ENCODE peak calls at places on chromosome 16, in six cellular contexts. I, U, C, E, S and M are unnamed samples.

GRCh38 chr16:82657239-82657638 is 30.5 kb downstream of the CDH13 start:
- DNase-seq in I (no peak), U (no peak), C (no peak), E (no peak), S (no peak), M (no peak)

GRCh38 chr16:57976331-57976796 is 5.4 kb upstream of the CNGB1 start:
- DNase-seq in I (no peak), U (no peak), C (no peak), E (peak; percentile 96), S (no peak), M (no peak)

GRCh38 chr16:46862555-46863447 is 21.4 kb upstream of the GPT2 start:
- DNase-seq in I (no peak), U (no peak), C (no peak), E (no peak), S (no peak), M (no peak)

GRCh38 chr16:1638757-1639156 is 26.6 kb downstream of the CRAMP1 start:
- DNase-seq in I (no peak), U (no peak), C (no peak), E (no peak), S (no peak), M (no peak)

GRCh38 chr16:5041604-5042133 is 7.9 kb upstream of the NAGPA start:
- DNase-seq in I (no peak), U (no peak), C (peak; percentile 41), E (no peak), S (no peak), M (no peak)

GRCh38 chr16:54126907-54127306 is 159.7 kb downstream of the IRX3 start:
- DNase-seq in I (no peak), U (no peak), C (no peak), E (no peak), S (no peak), M (no peak)

GRCh38 chr16:21590791-21591190 is 8.6 kb upstream of the METTL9 start:
- DNase-seq in I (no peak), U (no peak), C (no peak), E (no peak), S (no peak), M (no peak)

GRCh38 chr16:31202402-31203385 is at the start of gene PYCARD:
- DNase-seq in I (peak; percentile 60), U (no peak), C (no peak), E (peak; percentile 56), S (no peak), M (peak; percentile 79)

GRCh38 chr16:181668-182021 is 1.4 kb downstream of the HBQ1 start:
- DNase-seq in I (peak; percentile 43), U (no peak), C (no peak), E (no peak), S (no peak), M (no peak)

GRCh38 chr16:55154956-55155355 is 169.0 kb upstream of the IRX6 start:
- DNase-seq in I (no peak), U (no peak), C (no peak), E (no peak), S (no peak), M (no peak)

GRCh38 chr16:1991135-1991551 is 1.4 kb downstream of the SYNGR3 start:
- DNase-seq in I (no peak), U (no peak), C (peak; percentile 71), E (no peak), S (no peak), M (no peak)

GRCh38 chr16:88649195-88649923 is 1.5 kb downstream of the CYBA start:
- DNase-seq in I (no peak), U (no peak), C (no peak), E (no peak), S (peak; percentile 68), M (no peak)

GRCh38 chr16:57533618-57534336 is 2.6 kb downstream of the CCDC102A start:
- DNase-seq in I (peak; percentile 66), U (no peak), C (no peak), E (peak; percentile 6), S (no peak), M (no peak)

GRCh38 chr16:28891964-28892890 is 13.9 kb downstream of the ATP2A1 start:
- DNase-seq in I (no peak), U (no peak), C (no peak), E (no peak), S (no peak), M (no peak)

GRCh38 chr16:70784692-70785317 is 16.2 kb downstream of the VAC14 start:
- DNase-seq in I (no peak), U (no peak), C (no peak), E (no peak), S (no peak), M (no peak)

GRCh38 chr16:17345043-17345442 is 125.7 kb downstream of the XYLT1 start:
- DNase-seq in I (no peak), U (no peak), C (no peak), E (no peak), S (no peak), M (no peak)

GRCh38 chr16:46996391-46996790 is 22.9 kb upstream of the DNAJA2 start:
- DNase-seq in I (no peak), U (no peak), C (no peak), E (no peak), S (no peak), M (no peak)

GRCh38 chr16:89764711-89765201 is 43.4 kb downstream of the ZNF276 start:
- DNase-seq in I (no peak), U (peak; percentile 73), C (peak; percentile 91), E (no peak), S (no peak), M (no peak)

GRCh38 chr16:4578961-4579530 is 22.9 kb downstream of the C16orf96 start:
- DNase-seq in I (no peak), U (no peak), C (no peak), E (peak; percentile 2), S (no peak), M (no peak)

GRCh38 chr16:1706386-1707192 is 594 bp downstream of the MAPK8IP3 start:
- DNase-seq in I (peak; percentile 74), U (peak; percentile 54), C (no peak), E (peak; percentile 56), S (no peak), M (no peak)

GRCh38 chr16:14015017-14015416 is 56.1 kb upstream of the MRTFB start:
- DNase-seq in I (no peak), U (no peak), C (no peak), E (no peak), S (no peak), M (no peak)

DNA sequence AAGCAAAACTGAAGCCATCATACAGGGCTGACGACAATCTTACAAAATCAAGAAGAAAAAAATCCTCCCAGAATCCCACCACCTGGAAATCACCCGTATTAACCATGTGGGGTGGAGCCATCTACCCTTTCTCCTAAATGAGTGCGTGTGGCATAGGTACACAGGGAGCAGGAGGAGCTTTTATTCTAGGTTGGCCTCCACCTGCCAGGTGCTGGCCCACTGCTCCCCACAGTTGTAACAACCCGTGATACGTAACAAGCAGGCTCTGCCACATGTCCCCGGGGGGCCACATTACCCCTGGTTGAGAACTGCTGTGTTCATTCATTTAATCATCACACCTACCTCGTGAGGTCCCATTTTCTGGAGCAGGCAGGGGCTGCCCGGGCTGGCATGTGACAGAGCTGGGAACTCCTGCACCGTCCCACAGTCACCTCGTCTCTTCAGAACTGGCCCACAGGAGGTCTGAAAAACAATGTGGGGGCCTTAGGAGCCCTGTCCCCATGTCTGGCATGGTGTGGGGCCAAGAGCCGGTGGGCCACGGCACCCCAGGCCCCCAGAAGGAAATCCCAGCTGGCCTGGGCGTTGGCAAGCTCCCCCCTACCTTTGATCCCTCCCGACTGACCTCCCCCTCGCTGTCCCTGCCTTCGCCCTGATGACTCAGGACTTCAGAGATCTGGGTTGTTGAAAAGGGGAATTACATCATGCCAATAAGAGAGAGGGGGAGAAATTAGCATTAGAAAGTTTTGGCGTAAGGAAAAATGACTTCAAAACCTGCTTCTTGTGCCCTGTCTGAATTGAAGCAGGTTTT is 12.9 kb downstream of the CMIP start:
- DNase-seq in I (no peak), U (no peak), C (no peak), E (peak; percentile 88), S (peak; percentile 89), M (no peak)
- TF ChIP-seq GABPA in I (no peak), U (no peak), C (no peak), E (no peak), S (peak; percentile 45), M (no peak)

GRCh38 chr16:48405907-48406306 is 20.7 kb upstream of the SIAH1 start:
- DNase-seq in I (no peak), U (no peak), C (no peak), E (no peak), S (peak; percentile 62), M (no peak)

GRCh38 chr16:48413291-48413690 is 28.1 kb upstream of the SIAH1 start:
- DNase-seq in I (no peak), U (no peak), C (no peak), E (no peak), S (no peak), M (no peak)

GRCh38 chr16:48409839-48410610 is 24.8 kb upstream of the SIAH1 start:
- DNase-seq in I (no peak), U (peak; percentile 43), C (no peak), E (peak; percentile 52), S (peak; percentile 93), M (no peak)

GRCh38 chr16:48405153-48405552 is 19.9 kb upstream of the SIAH1 start:
- DNase-seq in I (no peak), U (no peak), C (no peak), E (no peak), S (no peak), M (no peak)

GRCh38 chr16:48408688-48409087 is 23.5 kb upstream of the SIAH1 start:
- DNase-seq in I (no peak), U (no peak), C (no peak), E (no peak), S (no peak), M (no peak)
- TF ChIP-seq GABPA in I (no peak), U (no peak), C (no peak), E (no peak), S (no peak), M (no peak)

GRCh38 chr16:15643453-15644305 is 725 bp upstream of the MARF1 start:
- DNase-seq in I (peak; percentile 65), U (peak; percentile 41), C (no peak), E (peak; percentile 37), S (peak; percentile 84), M (no peak)

GRCh38 chr16:15640966-15641365 is 2.0 kb downstream of the MARF1 start:
- DNase-seq in I (no peak), U (no peak), C (no peak), E (no peak), S (no peak), M (no peak)

GRCh38 chr16:15641753-15642556 is 999 bp downstream of the MARF1 start:
- DNase-seq in I (no peak), U (no peak), C (no peak), E (no peak), S (no peak), M (no peak)

GRCh38 chr16:15644306-15644961 is 1.5 kb upstream of the MARF1 start:
- DNase-seq in I (peak; percentile 17), U (no peak), C (no peak), E (no peak), S (peak; percentile 87), M (no peak)

GRCh38 chr16:15642557-15643452 is at the start of gene MARF1:
- DNase-seq in I (peak; percentile 94), U (peak; percentile 86), C (peak; percentile 78), E (peak; percentile 91), S (peak; percentile 96), M (peak; percentile 79)
- TF ChIP-seq GABPA in I (peak; percentile 86), U (peak; percentile 78), C (peak; percentile 86), E (peak; percentile 96), S (peak; percentile 90), M (peak; percentile 61)

GRCh38 chr16:72942021-72942420 is 105.9 kb downstream of the ZFHX3 start:
- DNase-seq in I (no peak), U (no peak), C (no peak), E (no peak), S (no peak), M (no peak)
- TF ChIP-seq GABPA in I (no peak), U (no peak), C (no peak), E (no peak), S (no peak), M (no peak)